ENCODE peak calls at places on chromosomes 13 and 19, in five cellular contexts. O, T, Q, R and E are unnamed samples.
A peak's percentile ranks its signal among the peaks of the same experiment; 100 is the strongest.

GRCh38 chr19:12969292-12969988 is at the start of gene DAND5:
- DNase-seq in Q (no peak), R (no peak), O (no peak), T (peak; percentile 77), E (no peak)

GRCh38 chr13:87361216-87361615 is 310.0 kb upstream of the SLITRK5 start:
- DNase-seq in R (no peak), Q (no peak), O (no peak), T (no peak), E (no peak)

GRCh38 chr13:32846020-32846451 is 170.2 kb upstream of the KL start:
- DNase-seq in O (no peak), T (no peak), R (no peak), Q (no peak), E (no peak)

GRCh38 chr13:30441304-30441703 is 19.0 kb downstream of the UBE2L5 start:
- DNase-seq in R (no peak), O (no peak), T (no peak), Q (peak; percentile 38), E (no peak)

GRCh38 chr19:45475537-45476348 is 7.9 kb downstream of the FOSB start:
- DNase-seq in T (peak; percentile 83), R (no peak), Q (no peak), O (no peak), E (peak; percentile 58)

GRCh38 chr13:106475852-106476251 is 59.6 kb downstream of the EFNB2 start:
- DNase-seq in R (no peak), Q (peak; percentile 23), O (no peak), T (no peak), E (no peak)

GRCh38 chr13:99981115-99982020 is at the start of gene ZIC2:
- DNase-seq in Q (peak; percentile 51), R (no peak), O (peak; percentile 96), T (no peak), E (no peak)

GRCh38 chr13:97328222-97328790 is 105.7 kb upstream of the RAP2A start:
- DNase-seq in Q (peak; percentile 88), T (no peak), R (peak; percentile 79), O (peak; percentile 90), E (no peak)

GRCh38 chr19:7681336-7682174 is 922 bp downstream of the TRAPPC5 start:
- DNase-seq in Q (peak; percentile 60), T (peak; percentile 88), R (peak; percentile 66), O (peak; percentile 92), E (peak; percentile 73)

GRCh38 chr13:80171096-80171495 is 169.8 kb downstream of the SPRY2 start:
- DNase-seq in Q (no peak), O (no peak), R (no peak), T (no peak), E (no peak)

GRCh38 chr13:26227396-26227971 is 5.4 kb upstream of the RNF6 start:
- DNase-seq in O (no peak), Q (no peak), R (no peak), T (no peak), E (no peak)

GRCh38 chr13:59304596-59304995 is 859.1 kb downstream of the DIAPH3 start:
- DNase-seq in Q (no peak), O (no peak), T (no peak), R (no peak), E (no peak)

GRCh38 chr13:106691861-106692260 is 123.9 kb upstream of the ARGLU1 start:
- DNase-seq in O (no peak), R (no peak), T (no peak), Q (no peak), E (no peak)

GRCh38 chr13:53781941-53782340 is 753.3 kb downstream of the OLFM4 start:
- DNase-seq in Q (no peak), O (peak; percentile 46), R (no peak), T (no peak), E (no peak)

GRCh38 chr13:44955421-44955820 is 33.9 kb downstream of the NUFIP1 start:
- DNase-seq in Q (no peak), O (peak; percentile 8), R (no peak), T (no peak), E (no peak)

GRCh38 chr13:44951184-44951583 is 38.1 kb downstream of the NUFIP1 start:
- DNase-seq in Q (peak; percentile 66), R (no peak), O (no peak), T (no peak), E (no peak)

GRCh38 chr13:44954210-44954609 is 35.1 kb downstream of the NUFIP1 start:
- DNase-seq in R (no peak), Q (no peak), O (no peak), T (no peak), E (no peak)

DNA sequence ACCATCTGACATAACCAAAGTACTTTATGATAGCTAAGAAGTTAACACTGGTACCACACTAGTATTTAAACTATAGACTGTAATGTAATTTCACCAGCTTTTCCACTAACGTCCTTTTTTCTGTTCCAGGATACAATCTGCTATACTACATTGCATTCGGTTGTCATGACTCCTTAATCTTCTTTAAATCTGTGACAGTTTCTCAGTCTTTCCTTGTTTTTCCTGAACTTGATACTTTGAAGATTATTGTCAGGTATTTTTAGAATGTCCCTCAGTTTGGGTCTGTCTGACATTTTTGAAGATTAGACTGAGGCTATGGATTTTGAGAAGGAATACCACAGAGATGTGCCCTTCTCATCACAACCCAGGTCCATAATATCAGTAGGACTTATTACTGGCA is 36.6 kb downstream of the NUFIP1 start:
- DNase-seq in Q (no peak), R (no peak), O (no peak), T (no peak), E (no peak)
- H3K27ac ChIP-seq in Q (no peak overlapping the region), R (no peak overlapping the region), O (no peak overlapping the region), T (no peak overlapping the region), E (no peak overlapping the region)

DNA sequence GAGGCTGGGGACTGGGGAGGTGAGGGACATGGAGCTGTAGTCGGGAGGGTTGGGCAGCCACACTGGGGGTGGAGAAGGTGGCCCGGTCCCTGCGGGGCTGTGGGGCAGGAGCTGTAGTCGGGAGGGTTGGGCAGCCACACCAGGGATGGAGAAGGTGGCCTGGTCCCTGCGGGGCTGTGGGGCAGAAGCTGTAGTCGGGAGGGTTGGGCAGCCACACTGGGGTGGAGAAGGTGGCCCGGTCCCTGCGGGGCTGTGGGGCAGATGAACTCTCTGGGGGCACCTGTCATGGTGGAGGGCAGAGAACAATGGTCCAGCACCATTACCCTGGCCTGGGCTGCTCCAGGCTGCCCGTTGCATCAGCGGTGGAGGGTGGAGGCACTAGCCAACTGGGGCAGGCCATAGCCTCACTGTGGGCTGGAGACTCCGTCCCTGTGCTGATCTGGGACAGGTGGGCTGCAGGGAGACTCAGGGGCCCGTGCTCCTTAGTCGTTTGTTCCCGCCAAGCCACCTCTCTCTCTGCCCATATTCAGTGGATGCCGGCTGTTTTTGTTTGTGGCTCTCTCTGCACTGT is 51.4 kb downstream of the ATP11A start:
- DNase-seq in T (peak; percentile 54), Q (no peak), R (no peak), O (no peak), E (no peak)
- H3K4me3 ChIP-seq in T (no peak overlapping the region), Q (no peak overlapping the region), R (no peak overlapping the region), O (no peak overlapping the region), E (no peak overlapping the region)

GRCh38 chr13:44989071-44989889 is at the start of the genes GPALPP1 and NUFIP1:
- DNase-seq in O (peak; percentile 94), Q (peak; percentile 95), R (peak; percentile 82), T (peak; percentile 98), E (peak; percentile 89)

GRCh38 chr13:44989941-44990340 is 603 bp downstream of the GPALPP1 start:
- DNase-seq in T (no peak), Q (no peak), R (no peak), O (no peak), E (peak; percentile 1)
- H3K27ac ChIP-seq in T (peak overlapping the region; percentile 83), Q (peak overlapping the region; percentile 98), R (no peak overlapping the region), O (no peak overlapping the region), E (peak overlapping the region; percentile 91)

GRCh38 chr13:44132710-44133109 is 240.9 kb upstream of the SERP2 start:
- DNase-seq in Q (peak; percentile 80), O (no peak), T (peak; percentile 90), R (no peak), E (no peak)
- H3K4me3 ChIP-seq in Q (no peak overlapping the region), O (no peak overlapping the region), T (no peak overlapping the region), R (no peak overlapping the region), E (no peak overlapping the region)

GRCh38 chr19:50794074-50794777 is 4.0 kb downstream of the ACP4 start:
- DNase-seq in Q (no peak), T (no peak), O (no peak), R (no peak), E (no peak)
- H3K27ac ChIP-seq in Q (no peak overlapping the region), T (no peak overlapping the region), O (no peak overlapping the region), R (no peak overlapping the region), E (no peak overlapping the region)

GRCh38 chr13:50014404-50014803 is 840 bp upstream of the KCNRG start:
- DNase-seq in O (no peak), R (no peak), T (no peak), Q (no peak), E (no peak)
- H3K4me3 ChIP-seq in O (no peak overlapping the region), R (no peak overlapping the region), T (no peak overlapping the region), Q (no peak overlapping the region), E (no peak overlapping the region)